ENCODE peak calls at places on chromosomes 12 and 14, in nine cellular contexts. One of them, this sample, is unnamed.

GRCh38 chr12:30830751-30831150 is 76.0 kb upstream of the CAPRIN2 start:
- DNase-seq in fibroblast of pulmonary artery: no peak
- DNase-seq in stimulated activated CD8-positive, alpha-beta memory T cell treated with anti-CD3 and anti-CD28 coated beads, Interleukin-4, amount 100 ng/mL, for 24 hours: no peak
- DNase-seq in midbrain: no peak
- DNase-seq in adipocyte: no peak
- DNase-seq in non-pigmented ciliary epithelial cell: no peak
- DNase-seq in ureter: no peak
- DNase-seq in fibroblast of the aortic adventitia: no peak
- DNase-seq in brain microvascular endothelial cell: no peak
- DNase-seq in this sample: no peak

GRCh38 chr12:51025182-51025747 is 919 bp downstream of the SLC11A2 start:
- DNase-seq in midbrain: no peak
- DNase-seq in fibroblast of pulmonary artery: no peak
- DNase-seq in brain microvascular endothelial cell: no peak
- DNase-seq in adipocyte: no peak
- DNase-seq in ureter: no peak
- DNase-seq in stimulated activated CD8-positive, alpha-beta memory T cell treated with anti-CD3 and anti-CD28 coated beads, Interleukin-4, amount 100 ng/mL, for 24 hours: no peak
- DNase-seq in non-pigmented ciliary epithelial cell: no peak
- DNase-seq in fibroblast of the aortic adventitia: peak
- DNase-seq in this sample: no peak

GRCh38 chr12:29157486-29157946 is 8.4 kb downstream of the FAR2 start:
- DNase-seq in midbrain: no peak
- DNase-seq in stimulated activated CD8-positive, alpha-beta memory T cell treated with anti-CD3 and anti-CD28 coated beads, Interleukin-4, amount 100 ng/mL, for 24 hours: no peak
- DNase-seq in ureter: no peak
- DNase-seq in non-pigmented ciliary epithelial cell: peak
- DNase-seq in brain microvascular endothelial cell: peak
- DNase-seq in adipocyte: peak
- DNase-seq in fibroblast of pulmonary artery: peak
- DNase-seq in fibroblast of the aortic adventitia: peak
- DNase-seq in this sample: peak

GRCh38 chr12:104314242-104314614 is 10.7 kb downstream of the EID3 start:
- DNase-seq in fibroblast of pulmonary artery: peak
- DNase-seq in adipocyte: no peak
- DNase-seq in ureter: no peak
- DNase-seq in midbrain: no peak
- DNase-seq in stimulated activated CD8-positive, alpha-beta memory T cell treated with anti-CD3 and anti-CD28 coated beads, Interleukin-4, amount 100 ng/mL, for 24 hours: no peak
- DNase-seq in fibroblast of the aortic adventitia: no peak
- DNase-seq in non-pigmented ciliary epithelial cell: no peak
- DNase-seq in brain microvascular endothelial cell: no peak
- DNase-seq in this sample: peak

GRCh38 chr14:104998801-104999200 is 13.2 kb downstream of the CLBA1 start:
- DNase-seq in adipocyte: no peak
- DNase-seq in brain microvascular endothelial cell: no peak
- DNase-seq in fibroblast of the aortic adventitia: no peak
- DNase-seq in non-pigmented ciliary epithelial cell: no peak
- DNase-seq in fibroblast of pulmonary artery: no peak
- DNase-seq in stimulated activated CD8-positive, alpha-beta memory T cell treated with anti-CD3 and anti-CD28 coated beads, Interleukin-4, amount 100 ng/mL, for 24 hours: no peak
- DNase-seq in ureter: no peak
- DNase-seq in midbrain: no peak
- DNase-seq in this sample: no peak

GRCh38 chr14:63302135-63302534 is 16.6 kb downstream of the GPHB5 start:
- DNase-seq in brain microvascular endothelial cell: no peak
- DNase-seq in non-pigmented ciliary epithelial cell: no peak
- DNase-seq in ureter: no peak
- DNase-seq in stimulated activated CD8-positive, alpha-beta memory T cell treated with anti-CD3 and anti-CD28 coated beads, Interleukin-4, amount 100 ng/mL, for 24 hours: no peak
- DNase-seq in adipocyte: no peak
- DNase-seq in fibroblast of the aortic adventitia: no peak
- DNase-seq in midbrain: no peak
- DNase-seq in fibroblast of pulmonary artery: no peak
- DNase-seq in this sample: no peak

GRCh38 chr14:22484638-22485037 is 104.4 kb downstream of the DAD1 start:
- DNase-seq in midbrain: no peak
- DNase-seq in fibroblast of pulmonary artery: peak
- DNase-seq in adipocyte: peak
- DNase-seq in fibroblast of the aortic adventitia: peak
- DNase-seq in brain microvascular endothelial cell: peak
- DNase-seq in ureter: no peak
- DNase-seq in stimulated activated CD8-positive, alpha-beta memory T cell treated with anti-CD3 and anti-CD28 coated beads, Interleukin-4, amount 100 ng/mL, for 24 hours: no peak
- DNase-seq in non-pigmented ciliary epithelial cell: no peak
- DNase-seq in this sample: peak

GRCh38 chr12:28222959-28223662 is 32.9 kb downstream of the CCDC91 start:
- DNase-seq in fibroblast of pulmonary artery: no peak
- DNase-seq in non-pigmented ciliary epithelial cell: no peak
- DNase-seq in stimulated activated CD8-positive, alpha-beta memory T cell treated with anti-CD3 and anti-CD28 coated beads, Interleukin-4, amount 100 ng/mL, for 24 hours: no peak
- DNase-seq in ureter: no peak
- DNase-seq in midbrain: no peak
- DNase-seq in adipocyte: no peak
- DNase-seq in brain microvascular endothelial cell: no peak
- DNase-seq in fibroblast of the aortic adventitia: no peak
- DNase-seq in this sample: no peak

GRCh38 chr12:56461235-56462159 is 6.9 kb upstream of the SPRYD4 start:
- DNase-seq in ureter: no peak
- DNase-seq in brain microvascular endothelial cell: peak
- DNase-seq in fibroblast of pulmonary artery: peak
- DNase-seq in non-pigmented ciliary epithelial cell: peak
- DNase-seq in midbrain: no peak
- DNase-seq in adipocyte: peak
- DNase-seq in stimulated activated CD8-positive, alpha-beta memory T cell treated with anti-CD3 and anti-CD28 coated beads, Interleukin-4, amount 100 ng/mL, for 24 hours: no peak
- DNase-seq in fibroblast of the aortic adventitia: peak
- DNase-seq in this sample: peak

This sample was measured in choroid plexus epithelial cell.